ENCODE peak calls at places on chromosomes 11 and 22, in seven cellular contexts. L is HCT116, F is K562, U is upper lobe of right lung, S is tibial nerve, V is cardiac muscle cell, W is thoracic aorta. G is an unnamed sample.

GRCh38 chr11:129999407-129999806 is 3.2 kb downstream of the PRDM10 start:
- DNase-seq in F (no peak), L (no peak), U (no peak), V (no peak), W (no peak), S (no peak), G (no peak)

GRCh38 chr11:855796-856195 is 13.1 kb downstream of the TSPAN4 start:
- DNase-seq in F (no peak), S (no peak), L (no peak), U (no peak), W (no peak), V (no peak), G (no peak)

GRCh38 chr11:73833067-73833466 is 43.6 kb downstream of the COA4 start:
- DNase-seq in V (no peak), S (no peak), U (no peak), F (no peak), W (no peak), L (no peak), G (no peak)

GRCh38 chr11:27120211-27120610 is 79.6 kb downstream of the BBOX1 start:
- DNase-seq in S (no peak), V (no peak), F (no peak), U (no peak), L (no peak), W (no peak), G (no peak)

GRCh38 chr22:45170001-45170466 is 6.3 kb downstream of the NUP50 start:
- DNase-seq in W (no peak), L (no peak), U (no peak), S (no peak), F (peak), V (peak), G (no peak)

GRCh38 chr11:29780756-29781155 is 236.1 kb downstream of the KCNA4 start:
- DNase-seq in F (no peak), S (no peak), U (no peak), W (no peak), L (no peak), V (no peak), G (no peak)

GRCh38 chr22:41975299-41976069 is 6.2 kb downstream of the SEPTIN3 start:
- DNase-seq in V (no peak), L (no peak), W (no peak), S (no peak), U (no peak), F (no peak), G (no peak)

GRCh38 chr11:125364085-125364822 is 131.8 kb downstream of the FEZ1 start:
- DNase-seq in V (peak), S (no peak), W (no peak), U (no peak), L (no peak), F (no peak), G (no peak)

GRCh38 chr22:17980638-17981051 is 43.7 kb downstream of the MICAL3 start:
- DNase-seq in S (peak), L (no peak), F (peak), W (no peak), U (peak), V (peak), G (no peak)

GRCh38 chr22:35276019-35276418 is 18.7 kb downstream of the HMGXB4 start:
- DNase-seq in L (no peak), W (no peak), U (no peak), S (no peak), F (no peak), V (no peak), G (no peak)

GRCh38 chr11:120715239-120715638 is 203.7 kb downstream of the GRIK4 start:
- DNase-seq in L (no peak), S (no peak), W (no peak), F (peak), V (peak), U (no peak), G (no peak)

GRCh38 chr11:96246718-96247540 is 96.1 kb downstream of the MAML2 start:
- DNase-seq in V (no peak), L (peak), F (no peak), U (no peak), W (no peak), S (no peak), G (no peak)

GRCh38 chr11:9838229-9838628 is 174.4 kb downstream of the SWAP70 start:
- DNase-seq in L (no peak), S (no peak), V (no peak), W (no peak), U (no peak), F (no peak), G (no peak)

GRCh38 chr22:43477966-43478365 is 66.2 kb downstream of the MPPED1 start:
- DNase-seq in L (no peak), U (no peak), F (no peak), S (no peak), W (no peak), V (no peak), G (no peak)

GRCh38 chr11:46697303-46697702 is 3.1 kb downstream of the ARHGAP1 start:
- DNase-seq in L (no peak), U (no peak), F (no peak), V (peak), S (no peak), W (no peak), G (no peak)

GRCh38 chr11:93350835-93351234 is 20.3 kb downstream of the DEUP1 start:
- DNase-seq in V (no peak), W (no peak), L (no peak), U (no peak), S (no peak), F (no peak), G (no peak)

GRCh38 chr11:81839016-81839415 is 894.6 kb downstream of the FAM181B start:
- DNase-seq in L (no peak), S (no peak), W (no peak), U (no peak), F (no peak), V (no peak), G (no peak)
- TF ChIP-seq CTCF in L (no peak), S (no peak), W (no peak), U (no peak), F (no peak), V (no peak), G (no peak)

GRCh38 chr22:39243443-39244072 is 1.2 kb downstream of the PDGFB start:
- DNase-seq in U (no peak), F (no peak), L (no peak), W (no peak), V (no peak), S (no peak), G (no peak)

GRCh38 chr22:39242389-39242808 is 2.4 kb downstream of the PDGFB start:
- DNase-seq in F (peak), U (no peak), L (no peak), W (no peak), S (no peak), V (no peak), G (no peak)

GRCh38 chr22:39241632-39242388 is 3.0 kb downstream of the PDGFB start:
- DNase-seq in W (no peak), L (no peak), S (no peak), U (no peak), V (no peak), F (no peak), G (no peak)

GRCh38 chr22:39244073-39244495 is 698 bp downstream of the PDGFB start:
- DNase-seq in W (no peak), U (no peak), S (no peak), F (peak), L (no peak), V (no peak), G (no peak)

DNA sequence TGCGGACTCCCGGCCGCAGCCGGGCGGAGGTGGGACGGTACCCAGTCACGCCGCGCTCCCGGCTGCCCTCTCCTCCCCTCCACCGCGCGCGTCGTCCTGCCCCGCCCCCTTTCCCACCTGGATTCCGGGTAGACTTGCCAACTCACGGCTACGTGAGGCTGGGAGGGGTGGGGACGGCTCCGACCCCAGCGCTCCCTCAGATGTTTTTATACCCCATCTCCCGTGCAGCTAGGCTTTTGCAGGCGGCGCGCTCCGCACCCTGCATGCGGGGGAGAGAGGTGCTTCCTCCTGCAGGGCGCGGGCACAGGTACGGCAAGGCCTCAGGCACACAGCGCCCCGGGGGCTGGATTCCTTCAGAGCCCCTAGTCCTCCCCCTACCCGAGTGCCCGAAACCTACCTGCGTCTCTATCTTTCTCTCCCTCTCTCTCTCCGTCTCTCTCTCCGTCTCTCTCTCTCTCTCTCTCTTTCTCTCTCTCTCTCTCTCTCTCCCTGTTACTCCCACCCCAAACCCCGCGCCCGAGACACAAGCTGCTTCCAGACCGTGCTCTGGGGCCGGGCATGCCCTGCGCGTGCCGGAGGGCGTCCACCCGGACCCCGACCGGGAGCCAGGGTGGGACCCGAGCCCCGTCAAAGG is 1.9 kb downstream of the PDGFB start:
- DNase-seq in V (no peak), S (no peak), L (no peak), F (peak), W (no peak), U (no peak), G (no peak)
- H3K27ac ChIP-seq in V (no peak), S (peak), L (peak), F (no peak), W (peak), U (peak), G (peak)

DNA sequence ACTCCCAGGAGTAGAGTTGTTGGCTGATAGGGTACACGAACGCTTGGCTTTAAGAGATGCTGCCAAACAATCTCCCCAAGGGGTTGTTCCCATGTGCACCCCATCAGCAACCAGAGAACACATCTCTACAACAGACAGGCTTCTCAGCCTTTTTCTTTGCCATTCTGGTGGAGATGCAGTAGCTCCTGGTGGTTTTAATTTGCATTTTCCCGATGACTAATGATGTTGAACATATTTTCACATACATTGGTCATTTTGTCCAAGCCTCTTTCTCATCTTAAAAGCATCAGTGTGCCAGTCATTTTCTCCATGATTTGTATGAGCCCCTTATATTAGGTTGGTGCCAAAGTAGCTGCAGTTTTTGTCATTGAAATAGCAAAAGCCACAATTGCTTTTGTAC is 21.8 kb downstream of the DHCR7 start:
- DNase-seq in U (no peak), V (no peak), F (no peak), W (no peak), S (no peak), L (no peak), G (no peak)
- H3K4me3 ChIP-seq in U (no peak), V (no peak), F (no peak), W (no peak), S (no peak), L (no peak), G (no peak)

GRCh38 chr11:62707277-62707771 is at the start of the genes BSCL2 and GNG3:
- DNase-seq in F (peak), L (no peak), S (no peak), W (no peak), U (peak), V (no peak), G (no peak)

GRCh38 chr11:62708423-62709261 is 1.2 kb downstream of the GNG3 start:
- DNase-seq in L (no peak), F (no peak), W (no peak), V (no peak), U (peak), S (no peak), G (no peak)

GRCh38 chr11:62712413-62712812 is 4.9 kb downstream of the GNG3 start:
- DNase-seq in U (no peak), V (no peak), S (no peak), F (no peak), L (no peak), W (no peak), G (no peak)

GRCh38 chr11:62709262-62710000 is 2.0 kb downstream of the GNG3 start:
- DNase-seq in U (peak), V (peak), F (no peak), L (no peak), W (peak), S (peak), G (peak)

DNA sequence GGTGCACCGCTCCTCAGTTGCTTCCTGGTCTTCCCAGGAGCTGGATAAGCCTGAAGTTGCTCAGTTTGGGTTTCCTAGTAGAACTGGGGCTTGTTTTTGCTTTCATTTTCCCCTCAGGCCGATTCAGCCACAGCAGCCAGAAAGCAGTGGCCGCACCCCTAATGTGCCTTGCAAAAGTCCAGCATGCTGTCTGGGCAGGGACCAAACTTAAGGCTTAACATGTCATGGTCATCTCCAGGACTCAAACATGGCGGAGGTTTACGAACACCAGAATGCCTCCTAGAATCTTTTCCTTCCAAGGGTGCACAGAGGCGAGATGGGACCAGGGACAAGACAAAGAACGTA is 2.5 kb downstream of the GNG3 start:
- DNase-seq in U (peak), S (no peak), F (no peak), W (no peak), L (no peak), V (peak), G (no peak)
- TF ChIP-seq CTCF in U (no peak), S (peak), F (no peak), W (no peak), L (no peak), V (no peak), G (no peak)

GRCh38 chr11:76838422-76839068 is 22.2 kb upstream of the ACER3 start:
- DNase-seq in U (no peak), F (peak), W (no peak), S (no peak), L (no peak), V (peak), G (no peak)

GRCh38 chr11:76836613-76837291 is 24.0 kb upstream of the ACER3 start:
- DNase-seq in V (no peak), L (no peak), F (no peak), S (no peak), U (no peak), W (no peak), G (no peak)

GRCh38 chr11:76835928-76836612 is 24.6 kb upstream of the ACER3 start:
- DNase-seq in W (no peak), L (no peak), S (peak), F (no peak), V (peak), U (no peak), G (no peak)

GRCh38 chr11:76839326-76839725 is 21.4 kb upstream of the ACER3 start:
- DNase-seq in S (no peak), W (no peak), F (no peak), U (no peak), L (peak), V (no peak), G (no peak)

GRCh38 chr11:76837696-76838421 is 22.9 kb upstream of the ACER3 start:
- DNase-seq in U (no peak), S (no peak), L (no peak), V (no peak), W (no peak), F (no peak), G (no peak)
- H3K27ac ChIP-seq in U (no peak), S (no peak), L (no peak), V (no peak), W (no peak), F (no peak), G (no peak)

G was measured in esophagus squamous epithelium.